ENCODE peak calls at places on chromosomes 16 and 17, in four cellular contexts. T is K562, Y is GM12878, I is endothelial cell of umbilical vein. C is an unnamed sample.

GRCh38 chr17:73888875-73889274 is 244.6 kb upstream of the SDK2 start:
- DNase-seq in I (no peak), T (no peak), Y (no peak), C (no peak)

GRCh38 chr16:79099701-79100100 is 500.8 kb downstream of the MAF start:
- DNase-seq in Y (no peak), I (no peak), T (no peak), C (no peak)

GRCh38 chr16:83983491-83983890 is 15.4 kb downstream of the NECAB2 start:
- DNase-seq in T (no peak), I (no peak), Y (no peak), C (no peak)

GRCh38 chr16:76459111-76459510 is 181.9 kb downstream of the CNTNAP4 start:
- DNase-seq in Y (no peak), I (no peak), T (no peak), C (no peak)

GRCh38 chr16:64410306-64410705 is 711.6 kb downstream of the CDH11 start:
- DNase-seq in Y (no peak), T (no peak), I (no peak), C (no peak)

GRCh38 chr16:79599256-79599836 is 1.2 kb downstream of the MAF start:
- DNase-seq in T (no peak), Y (no peak), I (peak), C (no peak)

GRCh38 chr17:43908111-43908721 is 880 bp upstream of the MPP2 start:
- DNase-seq in Y (no peak), T (peak), I (no peak), C (peak)

GRCh38 chr16:87970206-87970605 is 19.0 kb downstream of the BANP start:
- DNase-seq in Y (no peak), T (no peak), I (no peak), C (peak)

GRCh38 chr17:50060951-50061712 is 5.2 kb downstream of the ITGA3 start:
- DNase-seq in I (no peak), Y (no peak), T (no peak), C (peak)

GRCh38 chr16:73483934-73484712 is 436.2 kb upstream of the ZFHX3 start:
- DNase-seq in T (no peak), I (no peak), Y (no peak), C (no peak)

GRCh38 chr17:14116263-14117024 is 47.1 kb downstream of the COX10 start:
- DNase-seq in Y (no peak), I (no peak), T (no peak), C (no peak)

GRCh38 chr17:55330344-55330933 is 65.7 kb downstream of the HLF start:
- DNase-seq in I (no peak), T (no peak), Y (no peak), C (no peak)

GRCh38 chr17:55325405-55325804 is 60.6 kb downstream of the HLF start:
- DNase-seq in Y (no peak), T (no peak), I (no peak), C (no peak)

GRCh38 chr17:55326030-55326429 is 61.3 kb downstream of the HLF start:
- DNase-seq in Y (no peak), I (no peak), T (no peak), C (no peak)

GRCh38 chr17:55324296-55324978 is 59.7 kb downstream of the HLF start:
- DNase-seq in T (no peak), Y (no peak), I (no peak), C (no peak)

DNA sequence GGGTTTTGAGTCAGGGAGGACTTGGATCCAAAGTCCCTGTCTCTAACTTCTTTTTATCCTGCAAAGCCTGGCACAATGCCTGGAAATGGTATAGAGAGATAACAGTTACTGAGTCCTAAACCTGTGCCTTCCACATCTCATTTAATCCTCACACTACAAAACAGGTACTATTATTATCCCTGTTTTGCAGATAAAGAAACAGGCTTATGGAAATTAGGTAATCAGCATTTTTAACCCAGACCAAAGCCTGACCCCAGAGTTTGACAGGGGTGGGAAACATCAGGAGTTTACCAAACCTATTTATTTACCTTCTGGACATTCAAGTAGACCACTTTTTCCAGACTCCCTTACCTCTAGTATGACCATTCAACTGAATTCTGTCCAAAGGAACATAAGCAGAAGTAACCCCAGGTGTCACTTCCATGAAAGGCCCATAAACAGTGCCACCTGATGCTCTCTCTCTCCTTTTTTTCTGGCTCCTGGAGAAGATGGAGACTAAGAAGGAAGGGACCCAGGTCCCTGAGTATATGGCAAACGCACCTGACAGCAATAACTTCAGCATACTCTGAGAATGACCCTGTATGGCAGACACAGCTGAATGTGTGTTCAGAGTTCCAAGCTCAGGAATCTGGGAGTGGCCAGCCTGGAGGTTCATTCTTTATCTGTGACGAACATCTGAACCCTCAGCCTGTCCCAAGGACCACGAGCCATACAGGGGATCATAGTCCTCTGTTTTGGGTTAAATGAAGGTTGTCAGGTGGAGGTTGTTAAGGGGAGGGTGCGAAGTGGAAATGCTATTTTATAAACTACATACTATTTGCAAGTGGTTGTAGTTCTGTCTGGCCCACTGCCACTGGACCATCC is 62.7 kb downstream of the HLF start:
- DNase-seq in I (no peak), T (no peak), Y (no peak), C (no peak)
- TF ChIP-seq FOS in I (no peak), T (no peak), Y (no peak), C (no peak)

GRCh38 chr17:624341-624860 is 90.2 kb downstream of the VPS53 start:
- DNase-seq in I (peak), T (no peak), Y (no peak), C (no peak)

GRCh38 chr17:627051-627450 is 87.6 kb downstream of the VPS53 start:
- DNase-seq in Y (no peak), I (no peak), T (no peak), C (no peak)

GRCh38 chr17:623121-623520 is 91.5 kb downstream of the VPS53 start:
- DNase-seq in I (no peak), T (no peak), Y (no peak), C (no peak)

GRCh38 chr17:628089-628488 is 86.5 kb downstream of the VPS53 start:
- DNase-seq in I (no peak), Y (no peak), T (no peak), C (no peak)

DNA sequence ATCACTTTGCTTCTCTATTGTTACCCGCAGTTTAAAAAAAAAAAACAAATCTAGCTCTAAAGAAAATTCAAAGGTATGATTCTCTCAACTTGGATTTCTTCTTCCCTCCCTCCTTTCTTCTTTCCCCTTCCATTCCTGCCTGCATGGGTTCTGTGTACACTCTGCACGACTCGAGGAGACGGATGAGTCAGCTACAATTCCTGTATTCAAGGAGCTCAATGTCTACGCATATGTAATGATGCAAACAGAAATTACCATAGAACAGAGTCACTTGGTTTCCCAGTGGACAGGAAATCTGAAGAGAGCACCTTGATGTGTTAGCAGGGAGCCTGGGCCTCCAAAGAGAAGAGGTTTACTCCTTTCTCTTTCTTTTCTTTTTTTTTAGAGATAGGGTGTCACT is 92.3 kb downstream of the VPS53 start:
- DNase-seq in T (no peak), I (peak), Y (no peak), C (peak)
- TF ChIP-seq FOS in T (no peak), I (peak), Y (no peak), C (peak)

DNA sequence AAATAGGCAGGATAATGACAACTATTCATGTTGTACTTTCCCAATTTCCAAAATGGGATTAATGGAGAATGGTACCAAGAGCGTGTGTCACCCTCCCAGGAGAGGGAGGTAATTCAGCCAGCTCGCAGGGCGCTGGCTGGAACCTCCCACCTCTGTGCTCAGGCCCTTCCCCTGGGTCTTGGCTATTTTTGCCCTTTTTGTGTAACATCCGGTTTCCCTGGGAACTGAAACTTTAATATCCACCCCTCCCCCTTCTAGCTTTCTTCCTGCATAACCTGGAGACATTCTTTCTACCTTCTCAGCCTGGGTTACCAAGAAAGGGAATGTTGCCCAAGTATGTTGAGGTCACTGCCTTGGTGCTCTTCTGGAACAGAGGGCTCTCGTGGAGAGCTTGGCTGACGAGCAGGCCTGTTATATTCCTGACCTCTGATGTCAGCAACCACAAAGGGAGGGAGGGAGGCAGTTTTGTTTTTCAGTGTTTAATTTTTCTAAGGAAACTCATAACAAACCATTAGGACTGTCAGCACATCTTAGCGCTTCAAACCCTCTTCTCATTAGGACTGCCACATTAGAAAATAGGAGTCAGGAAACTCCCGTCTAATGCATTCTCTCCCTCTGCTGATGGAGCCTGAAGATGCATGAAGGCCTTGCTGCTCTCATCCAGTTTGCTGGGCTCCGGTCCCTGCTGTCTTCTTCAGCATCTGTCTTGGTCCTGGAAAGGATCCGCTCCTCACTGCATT is 25.6 kb downstream of the ITGB3 start:
- DNase-seq in Y (peak), I (peak), T (peak), C (peak)
- TF ChIP-seq FOS in Y (no peak), I (no peak), T (no peak), C (no peak)

GRCh38 chr16:56910654-56911539 is 21.0 kb upstream of the HERPUD1 start:
- DNase-seq in T (no peak), Y (no peak), I (no peak), C (peak)
- TF ChIP-seq FOS in T (no peak), Y (no peak), I (no peak), C (no peak)

GRCh38 chr17:28030386-28030785 is 12.1 kb upstream of the NLK start:
- DNase-seq in Y (no peak), I (no peak), T (no peak), C (no peak)

GRCh38 chr17:28029033-28029432 is 13.4 kb upstream of the NLK start:
- DNase-seq in T (peak), Y (no peak), I (no peak), C (no peak)

GRCh38 chr17:28038802-28039600 is 3.5 kb upstream of the NLK start:
- DNase-seq in Y (no peak), I (no peak), T (no peak), C (peak)

GRCh38 chr17:28031174-28031573 is 11.3 kb upstream of the NLK start:
- DNase-seq in Y (no peak), I (no peak), T (no peak), C (no peak)

DNA sequence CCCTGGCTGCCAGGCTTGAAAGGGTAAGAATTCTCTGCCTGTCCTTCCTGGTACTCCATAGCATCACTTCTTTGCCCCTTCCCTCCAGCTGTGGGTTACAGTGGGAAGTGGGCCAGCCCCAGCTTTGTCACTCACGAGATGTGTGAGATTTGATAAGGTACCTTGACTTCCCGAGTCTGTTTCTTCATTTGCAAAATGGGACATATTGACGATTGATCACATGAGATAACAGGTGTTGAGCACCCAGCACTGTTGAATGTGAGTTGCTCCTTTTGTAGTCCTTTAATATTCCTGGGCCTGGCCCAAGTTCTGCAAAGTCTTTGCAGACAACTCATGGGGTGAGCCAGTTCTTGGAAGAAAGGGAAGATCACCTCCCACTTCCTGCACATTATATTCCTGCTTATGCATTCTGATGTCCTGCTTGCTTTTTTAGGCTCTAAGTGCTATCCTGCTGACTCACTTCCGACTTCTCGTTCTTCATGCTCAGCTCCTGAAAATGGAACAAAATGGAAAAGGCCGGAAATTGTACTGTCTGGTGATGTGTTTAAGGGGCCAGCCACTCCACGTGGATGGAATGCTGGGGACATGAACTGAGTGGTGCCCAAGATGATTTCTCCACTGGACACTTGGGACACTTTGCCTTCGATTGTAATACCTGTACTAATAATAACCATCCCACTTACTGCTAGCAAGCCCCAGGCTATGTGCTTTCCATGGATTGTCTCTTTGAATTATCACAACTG is 8.3 kb upstream of the NLK start:
- DNase-seq in T (peak), I (peak), Y (no peak), C (peak)
- TF ChIP-seq FOS in T (no peak), I (peak), Y (no peak), C (peak)

GRCh38 chr17:32609085-32609484 is 122.3 kb downstream of the CDK5R1 start:
- DNase-seq in T (no peak), I (no peak), Y (peak), C (no peak)
- TF ChIP-seq FOS in T (no peak), I (no peak), Y (no peak), C (no peak)

DNA sequence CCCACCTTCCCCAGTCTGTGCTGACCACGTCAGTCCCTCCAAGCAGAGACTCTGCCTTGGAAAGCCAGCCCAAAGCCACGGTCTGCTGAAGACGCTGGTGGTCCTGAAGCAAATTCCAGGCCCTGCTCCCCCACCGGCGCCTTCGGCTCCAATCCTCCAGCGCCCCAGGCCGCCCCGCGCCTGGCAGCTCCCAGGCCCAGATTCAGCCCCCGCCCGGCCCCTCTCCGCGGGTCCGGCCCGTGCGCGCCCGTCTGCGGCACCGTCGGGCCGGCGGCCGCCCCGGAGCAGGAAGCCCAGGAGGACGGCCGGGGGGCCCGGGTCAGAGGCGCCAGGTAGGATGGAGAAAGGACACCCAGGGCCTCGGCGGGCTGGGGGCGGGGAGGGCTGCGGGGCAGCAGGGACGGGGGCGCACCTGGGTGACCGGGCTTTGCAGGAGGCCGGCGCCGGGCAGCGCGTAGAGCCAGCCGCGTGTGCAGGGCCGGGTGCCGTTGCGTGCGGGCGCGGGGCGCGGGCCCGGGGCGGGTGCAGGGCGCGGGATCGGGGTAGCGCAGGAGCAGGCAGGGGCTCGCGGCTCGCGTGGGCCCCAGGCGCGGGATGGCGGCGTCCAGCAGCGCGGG is 621 bp upstream of the SLC22A31 start:
- DNase-seq in T (no peak), I (no peak), Y (no peak), C (no peak)
- TF ChIP-seq FOS in T (no peak), I (no peak), Y (no peak), C (no peak)

DNA sequence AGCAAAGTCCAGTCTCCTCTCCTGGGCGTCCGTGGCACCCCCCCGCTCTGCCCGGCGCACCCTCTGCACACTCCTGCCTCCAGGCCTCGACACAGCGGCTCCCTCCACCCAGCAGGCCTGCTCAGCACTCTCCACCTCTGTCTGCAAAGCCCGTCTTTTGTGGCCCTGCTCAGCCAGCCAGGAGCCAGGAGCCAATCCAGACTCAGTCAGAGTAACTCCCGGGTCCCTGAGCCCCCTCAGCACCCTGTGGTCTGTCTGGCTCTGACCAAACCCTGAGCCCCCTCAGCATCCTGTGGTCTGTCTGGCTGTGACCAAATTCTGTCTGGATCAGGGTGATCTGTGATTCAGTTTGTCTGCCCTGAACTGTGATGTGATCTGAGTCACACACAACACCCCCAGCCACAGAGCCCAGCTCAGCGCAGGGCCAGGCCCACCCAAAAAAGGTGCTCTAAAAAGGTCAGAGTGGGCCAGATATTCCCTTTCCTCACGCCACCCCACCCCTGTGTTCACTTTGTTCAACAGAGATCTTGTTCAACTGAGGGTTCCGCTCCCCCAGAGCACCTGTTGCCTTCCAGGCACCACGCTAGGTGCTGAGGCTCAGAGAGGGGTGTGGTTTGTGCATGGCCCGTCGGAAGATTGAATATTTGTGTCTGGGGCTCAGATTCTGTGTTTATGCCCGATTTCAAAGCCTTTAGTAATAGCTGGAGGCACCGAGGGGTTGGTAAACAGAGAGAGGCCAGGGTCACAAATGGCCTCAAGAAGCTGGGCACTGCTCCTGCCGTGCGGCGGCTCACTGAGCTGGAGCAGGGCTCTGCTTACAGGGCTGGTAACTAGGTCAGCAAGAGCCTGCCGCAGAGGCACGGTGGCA is 5.9 kb downstream of the ITGAE start:
- DNase-seq in Y (no peak), I (no peak), T (no peak), C (peak)
- TF ChIP-seq FOS in Y (no peak), I (no peak), T (no peak), C (peak)

GRCh38 chr17:16191604-16192003 is 23.7 kb downstream of the NCOR1 start:
- DNase-seq in Y (no peak), I (peak), T (no peak), C (no peak)
- TF ChIP-seq FOS in Y (no peak), I (no peak), T (no peak), C (no peak)

C was measured in IMR-90.